ENCODE peak calls at places on chromosomes 3 and 15, in nine cellular contexts. Q is naive thymus-derived CD8-positive, alpha-beta T cell; M is activated CD8-positive, alpha-beta memory T cell treated with anti-CD3 and anti-CD28 coated beads for 1 hour; C is cardiac fibroblast; F is M059J; O is PC-9; B is left cardiac atrium; Y is IMR-90; J is T-helper 1 cell. A is an unnamed sample.

GRCh38 chr3:169945313-169945712 is 21.3 kb upstream of the SEC62 start:
- DNase-seq in Q (peak), M (no peak), C (peak), F (no peak), O (no peak), B (no peak), Y (no peak), J (no peak), A (peak)

GRCh38 chr3:12187448-12188327 is 29.0 kb upstream of the TIMP4 start:
- DNase-seq in Q (no peak), M (no peak), C (peak), F (peak), O (peak), B (peak), Y (peak), J (no peak), A (no peak)

GRCh38 chr3:104523136-104523535 is 843.6 kb upstream of the ALCAM start:
- DNase-seq in Q (no peak), M (no peak), C (no peak), F (no peak), O (no peak), B (no peak), Y (no peak), J (no peak), A (no peak)

GRCh38 chr15:93428135-93428534 is 339.1 kb upstream of the RGMA start:
- DNase-seq in Q (no peak), M (no peak), C (no peak), F (no peak), O (no peak), B (no peak), Y (no peak), J (no peak), A (no peak)

GRCh38 chr3:18351823-18352744 is 73.1 kb downstream of the SATB1 start:
- DNase-seq in Q (no peak), M (no peak), C (no peak), F (no peak), O (no peak), B (no peak), Y (no peak), J (no peak), A (no peak)

GRCh38 chr15:26889298-26889898 is 22.5 kb downstream of the GABRA5 start:
- DNase-seq in Q (peak), M (no peak), C (peak), F (peak), O (peak), B (no peak), Y (peak), J (no peak), A (peak)

GRCh38 chr3:107753494-107753893 is 230.7 kb downstream of the BBX start:
- DNase-seq in Q (no peak), M (no peak), C (peak), F (peak), O (peak), B (no peak), Y (peak), J (no peak), A (no peak)

GRCh38 chr3:127598841-127599570 is 795 bp downstream of the MCM2 start:
- DNase-seq in Q (no peak), M (no peak), C (no peak), F (peak), O (no peak), B (no peak), Y (no peak), J (no peak), A (no peak)

GRCh38 chr15:29208352-29208751 is 61.3 kb downstream of the NSMCE3 start:
- DNase-seq in Q (no peak), M (no peak), C (no peak), F (peak), O (no peak), B (no peak), Y (no peak), J (no peak), A (no peak)

GRCh38 chr15:78355185-78355584 is 15.0 kb downstream of the CRABP1 start:
- DNase-seq in Q (no peak), M (no peak), C (no peak), F (no peak), O (no peak), B (no peak), Y (no peak), J (no peak), A (no peak)

GRCh38 chr3:197001106-197001971 is 28.3 kb downstream of the MELTF start:
- DNase-seq in Q (no peak), M (no peak), C (no peak), F (no peak), O (no peak), B (peak), Y (no peak), J (no peak), A (no peak)

GRCh38 chr3:42090973-42091731 is at the start of gene TRAK1:
- DNase-seq in Q (no peak), M (no peak), C (peak), F (peak), O (no peak), B (peak), Y (no peak), J (no peak), A (no peak)

GRCh38 chr3:54299169-54299935 is 177.0 kb downstream of the CACNA2D3 start:
- DNase-seq in Q (no peak), M (no peak), C (no peak), F (no peak), O (no peak), B (no peak), Y (no peak), J (no peak), A (no peak)

GRCh38 chr3:119492810-119493209 is 5.5 kb upstream of the TIMMDC1 start:
- DNase-seq in Q (no peak), M (no peak), C (no peak), F (no peak), O (no peak), B (no peak), Y (no peak), J (no peak), A (no peak)

A was measured in CD4-positive, alpha-beta T cell.